ENCODE peak calls at places on chromosomes 3 and 15, in seven cellular contexts. Z is sigmoid colon, K is Caco-2, Y is upper lobe of right lung, P is pancreas, E is lower lobe of right lung, O is colonic mucosa. T is an unnamed sample.
A peak's percentile ranks its signal among the peaks of the same experiment; 100 is the strongest.

GRCh38 chr3:62567097-62568021 is 194.0 kb upstream of the FEZF2 start:
- DNase-seq in Y (peak; percentile 69), P (no peak), K (no peak), E (peak; percentile 47), Z (no peak), O (peak; percentile 21), T (no peak)

GRCh38 chr3:78978037-78978436 is 789.8 kb downstream of the ROBO1 start:
- DNase-seq in O (no peak), E (no peak), K (no peak), Y (no peak), P (no peak), Z (no peak), T (no peak)

GRCh38 chr15:67199391-67199790 is 55.1 kb downstream of the AAGAB start:
- DNase-seq in O (no peak), P (no peak), E (no peak), Y (no peak), Z (no peak), K (no peak), T (no peak)

GRCh38 chr3:69309810-69310209 is 76.1 kb downstream of the FRMD4B start:
- DNase-seq in Y (no peak), K (no peak), E (no peak), P (no peak), O (peak; percentile 24), Z (no peak), T (no peak)

GRCh38 chr3:189949580-189949979 is 171.1 kb downstream of the P3H2 start:
- DNase-seq in P (no peak), K (no peak), E (no peak), Z (no peak), O (no peak), Y (no peak), T (no peak)

GRCh38 chr3:168273917-168274316 is 178.2 kb upstream of the GOLIM4 start:
- DNase-seq in Y (no peak), K (no peak), O (no peak), E (no peak), Z (no peak), P (no peak), T (no peak)

GRCh38 chr3:13235897-13236296 is 162.7 kb upstream of the IQSEC1 start:
- DNase-seq in P (no peak), K (no peak), E (no peak), Z (no peak), Y (no peak), O (no peak), T (no peak)

GRCh38 chr15:41944313-41944940 is 27.9 kb downstream of the EHD4 start:
- DNase-seq in Y (no peak), P (no peak), O (no peak), E (no peak), Z (peak; percentile 85), K (peak; percentile 64), T (no peak)

GRCh38 chr3:12644297-12644937 is 19.5 kb downstream of the RAF1 start:
- DNase-seq in P (no peak), K (no peak), Z (no peak), E (no peak), Y (no peak), O (no peak), T (no peak)

GRCh38 chr3:42728668-42729364 is 26.2 kb upstream of the HHATL start:
- DNase-seq in O (no peak), P (no peak), E (no peak), Y (no peak), K (no peak), Z (peak; percentile 27), T (no peak)

GRCh38 chr3:171088984-171089754 is 62.6 kb upstream of the SLC2A2 start:
- DNase-seq in P (no peak), Y (no peak), K (peak; percentile 14), Z (no peak), E (no peak), O (no peak), T (no peak)

GRCh38 chr3:38119248-38119544 is 17.7 kb downstream of the ACAA1 start:
- DNase-seq in P (no peak), K (no peak), Z (no peak), E (no peak), Y (no peak), O (no peak), T (no peak)

GRCh38 chr15:91894606-91895005 is 41.1 kb downstream of the SLCO3A1 start:
- DNase-seq in O (no peak), Z (no peak), P (no peak), Y (no peak), E (no peak), K (no peak), T (no peak)

GRCh38 chr3:146640955-146641867 is 36.1 kb upstream of the PLSCR5 start:
- DNase-seq in P (no peak), Z (no peak), K (peak; percentile 34), O (no peak), Y (no peak), E (no peak), T (no peak)

GRCh38 chr15:74427607-74428441 is 5.9 kb downstream of the SEMA7A start:
- DNase-seq in P (no peak), Z (no peak), K (no peak), O (no peak), Y (no peak), E (no peak), T (no peak)

GRCh38 chr3:135366816-135367215 is 571.8 kb downstream of the EPHB1 start:
- DNase-seq in E (no peak), K (no peak), Y (no peak), O (no peak), Z (no peak), P (no peak), T (no peak)

GRCh38 chr3:124260206-124260915 is 268.4 kb upstream of the ROPN1 start:
- DNase-seq in Y (no peak), O (no peak), Z (peak; percentile 78), K (no peak), P (no peak), E (no peak), T (no peak)

GRCh38 chr3:63967675-63968611 is 55.4 kb downstream of the PSMD6 start:
- DNase-seq in E (no peak), K (peak; percentile 55), O (peak; percentile 73), P (peak; percentile 62), Z (peak; percentile 74), Y (no peak), T (peak; percentile 83)

GRCh38 chr15:76996076-76996525 is 1.2 kb downstream of the PSTPIP1 start:
- DNase-seq in O (no peak), Y (no peak), E (no peak), K (no peak), P (no peak), Z (peak; percentile 53), T (no peak)
- H3K4me1 ChIP-seq in O (no peaks in the 10 kb centered on the region), Y (peaks cover 5% of the 10 kb centered on the region), E (peaks cover 39% of the 10 kb centered on the region), K (no peaks in the 10 kb centered on the region), P (no peaks in the 10 kb centered on the region), Z (peaks cover 18% of the 10 kb centered on the region), T (peaks cover 70% of the 10 kb centered on the region)

GRCh38 chr15:85743392-85744045 is 51.2 kb downstream of the KLHL25 start:
- DNase-seq in Y (no peak), O (no peak), P (no peak), Z (peak; percentile 40), K (no peak), E (no peak), T (no peak)

GRCh38 chr15:85742186-85742751 is 52.5 kb downstream of the KLHL25 start:
- DNase-seq in P (no peak), O (no peak), E (no peak), K (no peak), Z (no peak), Y (no peak), T (no peak)

GRCh38 chr15:85741021-85741421 is 53.7 kb downstream of the KLHL25 start:
- DNase-seq in E (no peak), Z (no peak), P (no peak), O (no peak), K (no peak), Y (no peak), T (no peak)

GRCh38 chr15:85744636-85745422 is 49.9 kb downstream of the KLHL25 start:
- DNase-seq in O (no peak), Y (no peak), Z (peak; percentile 53), K (no peak), P (no peak), E (no peak), T (no peak)

DNA sequence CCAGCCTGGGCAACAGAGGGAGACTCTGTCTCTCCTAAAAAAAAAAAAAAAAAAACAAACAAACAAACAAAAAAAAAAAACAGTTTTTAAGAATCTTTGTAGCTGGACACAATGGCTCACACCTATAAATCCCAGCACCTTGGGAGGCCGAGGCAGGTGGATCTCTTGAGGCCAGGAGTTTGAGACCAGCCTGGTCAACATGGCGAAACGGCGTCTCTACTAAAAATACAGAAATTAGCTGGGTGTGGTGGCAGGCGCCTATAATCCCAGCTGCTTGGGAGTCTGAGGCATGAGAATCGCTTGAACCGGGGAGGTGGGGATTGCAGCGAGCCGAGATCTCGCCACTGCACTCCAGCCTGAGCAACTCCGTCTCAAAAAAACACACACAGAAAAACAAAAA is 53.1 kb downstream of the KLHL25 start:
- DNase-seq in O (no peak), K (no peak), Z (no peak), P (no peak), Y (no peak), E (no peak), T (no peak)
- H3K4me1 ChIP-seq in O (no peaks in the 10 kb centered on the region), K (no peaks in the 10 kb centered on the region), Z (peaks cover 21% of the 10 kb centered on the region), P (no peaks in the 10 kb centered on the region), Y (no peaks in the 10 kb centered on the region), E (no peaks in the 10 kb centered on the region), T (no peaks in the 10 kb centered on the region)

GRCh38 chr3:152203677-152204076 is 65.1 kb upstream of the MBNL1 start:
- DNase-seq in P (no peak), K (no peak), E (no peak), Z (no peak), O (no peak), Y (no peak), T (no peak)

GRCh38 chr3:152206243-152206642 is 62.5 kb upstream of the MBNL1 start:
- DNase-seq in Z (no peak), O (no peak), Y (no peak), K (no peak), P (no peak), E (no peak), T (no peak)

GRCh38 chr3:152202976-152203626 is 65.6 kb upstream of the MBNL1 start:
- DNase-seq in O (peak; percentile 59), E (no peak), Y (no peak), K (peak; percentile 11), Z (no peak), P (peak; percentile 27), T (no peak)

GRCh38 chr3:152204218-152204617 is 64.5 kb upstream of the MBNL1 start:
- DNase-seq in O (no peak), E (no peak), Z (no peak), P (no peak), Y (no peak), K (no peak), T (no peak)

GRCh38 chr3:152205097-152205593 is 63.6 kb upstream of the MBNL1 start:
- DNase-seq in E (no peak), P (no peak), O (no peak), Z (no peak), K (no peak), Y (no peak), T (no peak)
- H3K4me1 ChIP-seq in E (peaks cover 34% of the 10 kb centered on the region), P (peaks cover 9% of the 10 kb centered on the region), O (peaks cover 4% of the 10 kb centered on the region), Z (peaks cover 66% of the 10 kb centered on the region), K (peaks cover 10% of the 10 kb centered on the region), Y (peaks cover 26% of the 10 kb centered on the region), T (peaks cover 64% of the 10 kb centered on the region)

GRCh38 chr3:51971350-51971749 is 2.5 kb downstream of the ABHD14B start:
- DNase-seq in O (no peak), K (no peak), P (no peak), E (no peak), Z (no peak), Y (no peak), T (no peak)
- H3K4me1 ChIP-seq in O (no peaks in the 10 kb centered on the region), K (peaks cover 24% of the 10 kb centered on the region), P (peaks cover 23% of the 10 kb centered on the region), E (peaks cover 50% of the 10 kb centered on the region), Z (peaks cover 44% of the 10 kb centered on the region), Y (peaks cover 30% of the 10 kb centered on the region), T (peaks cover 26% of the 10 kb centered on the region)